ENCODE peak calls at places on chromosomes 2 and 18, in four cellular contexts. M is thoracic aorta; E is stimulated activated CD4-positive, alpha-beta T cell treated with anti-CD3 and anti-CD28 coated beads, Interleukin-15, amount 100 ng/mL, for 24 hours; C is activated CD8-positive, alpha-beta memory T cell treated with anti-CD3 and anti-CD28 coated beads for 4 hours. P is an unnamed sample.

GRCh38 chr2:206378835-206379234 is 64.5 kb upstream of the ADAM23 start:
- DNase-seq in C (no peak), M (no peak), E (no peak), P (no peak)

GRCh38 chr2:43787895-43788294 is 14.1 kb downstream of the DYNC2LI1 start:
- DNase-seq in M (no peak), E (no peak), C (no peak), P (no peak)

GRCh38 chr2:60295591-60295962 is 257.9 kb downstream of the BCL11A start:
- DNase-seq in E (no peak), C (no peak), M (no peak), P (no peak)

GRCh38 chr2:173652731-173653426 is 298.2 kb downstream of the CDCA7 start:
- DNase-seq in M (no peak), C (no peak), E (no peak), P (no peak)

GRCh38 chr2:33015421-33016142 is 68.8 kb downstream of the LTBP1 start:
- DNase-seq in C (no peak), M (no peak), E (no peak), P (no peak)

GRCh38 chr2:110653861-110654260 is 24.0 kb downstream of the BUB1 start:
- DNase-seq in M (no peak), E (no peak), C (no peak), P (no peak)

GRCh38 chr2:86360781-86361180 is 23.4 kb upstream of the REEP1 start:
- DNase-seq in C (no peak), E (no peak), M (no peak), P (no peak)

GRCh38 chr2:157868993-157869392 is 7.1 kb downstream of the ACVR1 start:
- DNase-seq in M (no peak), C (no peak), E (peak), P (no peak)

GRCh38 chr2:96842600-96842999 is 1.2 kb downstream of the ANKRD23 start:
- DNase-seq in E (no peak), M (no peak), C (no peak), P (no peak)

GRCh38 chr2:219209818-219210571 is 3.4 kb downstream of the ZFAND2B start:
- DNase-seq in M (no peak), C (no peak), E (no peak), P (no peak)

GRCh38 chr2:46339676-46340459 is 42.7 kb downstream of the EPAS1 start:
- DNase-seq in E (no peak), C (no peak), M (no peak), P (no peak)

GRCh38 chr18:56748698-56749268 is 97.6 kb downstream of the WDR7 start:
- DNase-seq in C (no peak), M (no peak), E (no peak), P (no peak)

GRCh38 chr2:123157016-123157415 is 868.1 kb upstream of the CNTNAP5 start:
- DNase-seq in M (no peak), C (no peak), E (no peak), P (no peak)

GRCh38 chr18:61946449-61946848 is 53.6 kb upstream of the RNF152 start:
- DNase-seq in E (no peak), C (no peak), M (no peak), P (no peak)

GRCh38 chr2:98379311-98380202 is 33.3 kb downstream of the CNGA3 start:
- DNase-seq in E (no peak), M (no peak), C (no peak), P (no peak)

GRCh38 chr2:230160112-230160660 is 59.6 kb downstream of the SP110 start:
- DNase-seq in C (no peak), M (no peak), E (peak), P (peak)

GRCh38 chr2:121483021-121483420 is 47.7 kb upstream of the RNU4ATAC start:
- DNase-seq in C (no peak), M (no peak), E (no peak), P (no peak)

GRCh38 chr2:165610591-165611029 is 141.1 kb downstream of the CSRNP3 start:
- DNase-seq in M (no peak), E (no peak), C (no peak), P (no peak)

GRCh38 chr2:18910843-18911242 is 321.5 kb upstream of the NT5C1B start:
- DNase-seq in E (no peak), M (no peak), C (no peak), P (no peak)

GRCh38 chr2:120919771-120920437 is 184.2 kb downstream of the GLI2 start:
- DNase-seq in C (no peak), E (no peak), M (no peak), P (no peak)

GRCh38 chr18:32160547-32160946 is 29.3 kb upstream of the MEP1B start:
- DNase-seq in E (no peak), C (no peak), M (no peak), P (no peak)

GRCh38 chr2:232454630-232455029 is 1.3 kb upstream of the ALPI start:
- DNase-seq in E (no peak), C (no peak), M (no peak), P (no peak)

GRCh38 chr18:36942264-36942663 is 113.3 kb downstream of the KIAA1328 start:
- DNase-seq in E (no peak), C (no peak), M (no peak), P (no peak)

GRCh38 chr18:72613589-72613988 is 69.4 kb upstream of the CBLN2 start:
- DNase-seq in C (no peak), M (no peak), E (no peak), P (no peak)

GRCh38 chr18:45168883-45169585 is 446.2 kb upstream of the SLC14A2 start:
- DNase-seq in M (no peak), E (no peak), C (no peak), P (no peak)

GRCh38 chr18:77061946-77062517 is 70.6 kb downstream of the MBP start:
- DNase-seq in M (no peak), E (no peak), C (no peak), P (no peak)

GRCh38 chr2:136863874-136864273 is 98.5 kb downstream of the THSD7B start:
- DNase-seq in C (no peak), M (no peak), E (no peak), P (no peak)

GRCh38 chr2:64036343-64036742 is 17.1 kb upstream of the VPS54 start:
- DNase-seq in M (no peak), E (no peak), C (no peak), P (no peak)

GRCh38 chr18:57989536-57989935 is 54.5 kb upstream of the NEDD4L start:
- DNase-seq in E (no peak), C (no peak), M (no peak), P (no peak)

GRCh38 chr2:196798980-196799379 is 503 bp downstream of the GTF3C3 start:
- DNase-seq in M (no peak), C (no peak), E (no peak), P (no peak)

GRCh38 chr2:55751966-55752365 is 58.3 kb upstream of the PNPT1 start:
- DNase-seq in E (no peak), M (no peak), C (no peak), P (no peak)

GRCh38 chr18:49811151-49811938 is 2.0 kb downstream of the ACAA2 start:
- DNase-seq in C (no peak), M (no peak), E (no peak), P (no peak)